ENCODE peak calls at places on chromosomes 1 and 21, in five cellular contexts. P is uterus, E is heart left ventricle, F is psoas muscle, D is tibial nerve. R is an unnamed sample. For H3K4me1, the result is how much of the 10 kb centered on the place peaks cover.

GRCh38 chr21:43938751-43939442 is 73.2 kb upstream of the TRAPPC10 start:
- DNase-seq in P (peak), E (peak), F (peak), D (peak), R (peak)

GRCh38 chr1:22127248-22127647 is 15.6 kb downstream of the WNT4 start:
- DNase-seq in P (no peak), E (no peak), F (no peak), D (no peak), R (no peak)

GRCh38 chr21:14748662-14749061 is 202.5 kb upstream of the SAMSN1 start:
- DNase-seq in P (no peak), E (no peak), F (no peak), D (no peak), R (no peak)

GRCh38 chr1:162551969-162552683 is 9.4 kb upstream of the UAP1 start:
- DNase-seq in P (no peak), E (no peak), F (no peak), D (peak), R (no peak)

GRCh38 chr1:53455592-53455991 is 3.6 kb upstream of the DMRTB1 start:
- DNase-seq in P (no peak), E (no peak), F (no peak), D (no peak), R (no peak)

GRCh38 chr1:32870615-32871363 is at the start of gene FNDC5:
- DNase-seq in P (peak), E (no peak), F (no peak), D (no peak), R (no peak)

GRCh38 chr1:41640141-41640751 is 155.8 kb upstream of the EDN2 start:
- DNase-seq in P (no peak), E (no peak), F (no peak), D (no peak), R (no peak)

GRCh38 chr21:37986751-37987399 is 70.6 kb upstream of the KCNJ6 start:
- DNase-seq in P (no peak), E (no peak), F (no peak), D (no peak), R (no peak)

GRCh38 chr21:43325968-43326367 is 101.0 kb downstream of the SIK1 start:
- DNase-seq in P (no peak), E (no peak), F (no peak), D (no peak), R (no peak)

GRCh38 chr1:207922554-207922953 is 11.6 kb upstream of the CD34 start:
- DNase-seq in P (no peak), E (peak), F (peak), D (no peak), R (no peak)

GRCh38 chr21:31137951-31138350 is 99.7 kb upstream of the KRTAP19-8 start:
- DNase-seq in P (no peak), E (no peak), F (no peak), D (no peak), R (no peak)
- H3K4me1 ChIP-seq in P (under half), E (under half), F (under half), D (under half), R (under half)

GRCh38 chr1:62198069-62198780 is 3.6 kb downstream of the L1TD1 start:
- DNase-seq in P (no peak), E (no peak), F (no peak), D (no peak), R (no peak)
- H3K4me3 ChIP-seq in P (no peak), E (no peak), F (no peak), D (no peak), R (no peak)

GRCh38 chr1:86517336-86517735 is 29.5 kb upstream of the CLCA4 start:
- DNase-seq in P (no peak), E (no peak), F (no peak), D (no peak), R (no peak)
- H3K27ac ChIP-seq in P (no peak), E (no peak), F (no peak), D (no peak), R (no peak)

GRCh38 chr21:33966324-33966949 is 50.8 kb upstream of the ATP5PO start:
- DNase-seq in P (no peak), E (no peak), F (no peak), D (no peak), R (no peak)

GRCh38 chr21:33964706-33965325 is 49.2 kb upstream of the ATP5PO start:
- DNase-seq in P (no peak), E (no peak), F (no peak), D (no peak), R (no peak)

GRCh38 chr21:33968998-33969353 is 53.4 kb upstream of the ATP5PO start:
- DNase-seq in P (no peak), E (no peak), F (no peak), D (no peak), R (no peak)

GRCh38 chr21:33968082-33968997 is 52.7 kb upstream of the ATP5PO start:
- DNase-seq in P (no peak), E (peak), F (no peak), D (no peak), R (no peak)

DNA sequence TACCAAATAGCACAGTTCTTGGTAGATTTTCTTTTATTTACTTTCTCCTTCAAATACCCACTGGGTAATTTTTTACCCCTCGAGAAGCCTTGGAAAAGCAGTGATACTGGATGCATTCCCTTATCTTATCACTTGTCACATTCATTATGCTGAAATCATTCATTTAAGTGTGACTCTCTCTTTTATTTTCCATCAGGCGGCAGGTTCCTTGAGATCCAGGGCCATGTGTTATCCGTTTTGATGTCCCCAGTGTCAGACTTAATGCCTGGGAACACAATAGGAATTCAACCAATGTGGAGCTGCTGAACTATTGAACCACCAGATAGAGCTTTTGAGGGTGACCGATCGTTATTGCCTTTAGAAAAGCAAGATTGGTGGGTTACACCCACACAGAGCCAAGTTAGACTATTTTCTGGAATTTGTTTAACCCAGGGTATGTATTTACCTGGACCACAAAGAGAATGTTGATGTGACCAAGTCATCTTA is 51.5 kb upstream of the ATP5PO start:
- DNase-seq in P (no peak), E (no peak), F (no peak), D (no peak), R (no peak)
- H3K4me1 ChIP-seq in P (under half), E (under half), F (under half), D (under half), R (under half)